ENCODE peak calls at places on chromosomes 11 and 22, in seven cellular contexts. L is stimulated activated naive B cell treated with anti-CD40 and anti-IgM and Interleukin-4, amounts not matched to agents 10 μg/mL and 1 μg/mL and 100 μg/mL, for 72 hours; Y is pancreas; I is ELR; O is NCI-H460; G is stimulated activated CD4-positive, alpha-beta T cell treated with anti-CD3 and anti-CD28 coated beads, Interleukin-4, amount 100 ng/mL, for 48 hours; H is Caco-2. Q is an unnamed sample.
A peak's percentile ranks its signal among the peaks of the same experiment; 100 is the strongest.

GRCh38 chr11:70473873-70474690 is 75.8 kb downstream of the CTTN start:
- DNase-seq in L (no peak), Y (peak; percentile 43), I (no peak), O (no peak), G (no peak), H (no peak), Q (no peak)

GRCh38 chr11:118859995-118860394 is 23.7 kb upstream of the CXCR5 start:
- DNase-seq in L (no peak), Y (no peak), I (no peak), O (no peak), G (no peak), H (no peak), Q (no peak)

GRCh38 chr11:62542750-62543567 is 3.6 kb downstream of the AHNAK start:
- DNase-seq in L (no peak), Y (peak; percentile 92), I (peak; percentile 83), O (peak; percentile 51), G (peak; percentile 71), H (peak; percentile 88), Q (peak; percentile 88)

GRCh38 chr11:114813216-114813615 is 134.9 kb downstream of the NXPE2 start:
- DNase-seq in L (no peak), Y (no peak), I (no peak), O (no peak), G (no peak), H (no peak), Q (no peak)

GRCh38 chr11:107606122-107606521 is 15.2 kb downstream of the ELMOD1 start:
- DNase-seq in L (no peak), Y (no peak), I (peak; percentile 29), O (no peak), G (no peak), H (no peak), Q (no peak)

GRCh38 chr11:70948855-70949551 is 303.4 kb downstream of the SHANK2 start:
- DNase-seq in L (no peak), Y (peak; percentile 68), I (no peak), O (no peak), G (no peak), H (no peak), Q (no peak)

GRCh38 chr22:17910561-17911311 is 113.6 kb downstream of the MICAL3 start:
- DNase-seq in L (no peak), Y (no peak), I (peak; percentile 89), O (no peak), G (no peak), H (no peak), Q (no peak)

GRCh38 chr11:113401718-113402117 is 14.1 kb downstream of the ANKK1 start:
- DNase-seq in L (no peak), Y (peak; percentile 72), I (no peak), O (peak; percentile 5), G (no peak), H (no peak), Q (peak; percentile 70)

GRCh38 chr11:73570415-73571114 is 27.3 kb downstream of the FAM168A start:
- DNase-seq in L (no peak), Y (no peak), I (peak; percentile 84), O (no peak), G (no peak), H (no peak), Q (no peak)

GRCh38 chr11:5390210-5390609 is 6.6 kb downstream of the OR51M1 start:
- DNase-seq in L (no peak), Y (no peak), I (no peak), O (no peak), G (no peak), H (no peak), Q (no peak)

GRCh38 chr22:36471341-36471821 is 10.1 kb downstream of the TXN2 start:
- DNase-seq in L (no peak), Y (no peak), I (peak; percentile 83), O (no peak), G (no peak), H (no peak), Q (no peak)

GRCh38 chr11:134438533-134438932 is 26.5 kb upstream of the B3GAT1 start:
- DNase-seq in L (no peak), Y (no peak), I (no peak), O (no peak), G (no peak), H (no peak), Q (peak; percentile 47)

GRCh38 chr22:48576333-48577013 is 1251.2 kb downstream of the BRD1 start:
- DNase-seq in L (no peak), Y (no peak), I (no peak), O (no peak), G (no peak), H (no peak), Q (peak; percentile 39)

GRCh38 chr11:105610796-105611361 is 1.0 kb downstream of the GRIA4 start:
- DNase-seq in L (no peak), Y (no peak), I (peak; percentile 0), O (no peak), G (no peak), H (no peak), Q (no peak)

GRCh38 chr11:27672836-27673464 is 27.3 kb downstream of the BDNF start:
- DNase-seq in L (no peak), Y (no peak), I (peak; percentile 46), O (no peak), G (no peak), H (no peak), Q (no peak)

GRCh38 chr22:31055322-31056159 is 25.6 kb upstream of the SMTN start:
- DNase-seq in L (no peak), Y (peak; percentile 79), I (peak; percentile 96), O (peak; percentile 88), G (no peak), H (peak; percentile 93), Q (peak; percentile 86)

GRCh38 chr22:17083811-17084540 is 824 bp upstream of the IL17RA start:
- DNase-seq in L (no peak), Y (peak; percentile 62), I (no peak), O (no peak), G (no peak), H (no peak), Q (peak; percentile 69)

GRCh38 chr11:124612045-124612444 is 817 bp downstream of the PANX3 start:
- DNase-seq in L (no peak), Y (no peak), I (no peak), O (no peak), G (no peak), H (no peak), Q (no peak)

GRCh38 chr11:30422389-30422788 is 99.5 kb downstream of the ARL14EP start:
- DNase-seq in L (no peak), Y (no peak), I (no peak), O (no peak), G (no peak), H (no peak), Q (no peak)

GRCh38 chr11:78030429-78031325 is 7.6 kb upstream of the KCTD14 start:
- DNase-seq in L (no peak), Y (peak; percentile 88), I (no peak), O (no peak), G (no peak), H (no peak), Q (peak; percentile 84)

GRCh38 chr22:44578115-44578457 is 80.1 kb upstream of the RTL6 start:
- DNase-seq in L (no peak), Y (no peak), I (no peak), O (no peak), G (no peak), H (no peak), Q (no peak)

GRCh38 chr22:46415816-46416536 is 80.5 kb downstream of the TRMU start:
- DNase-seq in L (no peak), Y (no peak), I (no peak), O (no peak), G (no peak), H (no peak), Q (no peak)